ENCODE peak calls at places on chromosomes 1 and 21, in nine cellular contexts. T is H7; B is neural progenitor cell; I is CD8-positive, alpha-beta memory T cell; D is astrocyte of the cerebellum; A is mammary epithelial cell; G is left ventricle myocardium inferior; E is uterus; O is HFF-Myc. Q is an unnamed sample.

GRCh38 chr1:109787845-109788605 is 24.3 kb upstream of the EPS8L3 start:
- DNase-seq in T (peak), B (no peak), I (no peak), D (no peak), A (no peak), G (peak), E (peak), O (no peak), Q (no peak)

GRCh38 chr1:62230724-62231123 is 36.1 kb downstream of the L1TD1 start:
- DNase-seq in T (no peak), B (no peak), I (no peak), D (peak), A (peak), G (no peak), E (no peak), O (peak), Q (peak)

GRCh38 chr1:156547434-156547833 is 24.9 kb downstream of the IQGAP3 start:
- DNase-seq in T (no peak), B (no peak), I (no peak), D (no peak), A (no peak), G (no peak), E (no peak), O (no peak), Q (no peak)

GRCh38 chr1:53616927-53617326 is 122.0 kb downstream of the GLIS1 start:
- DNase-seq in T (peak), B (peak), I (no peak), D (no peak), A (no peak), G (no peak), E (no peak), O (no peak), Q (no peak)

GRCh38 chr1:184888505-184888904 is 85.8 kb downstream of the NIBAN1 start:
- DNase-seq in T (no peak), B (no peak), I (no peak), D (no peak), A (peak), G (no peak), E (no peak), O (no peak), Q (no peak)

GRCh38 chr1:101025283-101025679 is 303 bp downstream of the DPH5 start:
- DNase-seq in T (no peak), B (no peak), I (no peak), D (no peak), A (no peak), G (no peak), E (no peak), O (no peak), Q (no peak)

GRCh38 chr21:46626536-46627302 is 8.8 kb upstream of the PRMT2 start:
- DNase-seq in T (no peak), B (no peak), I (peak), D (no peak), A (no peak), G (no peak), E (no peak), O (no peak), Q (no peak)

GRCh38 chr1:228876187-228876586 is 140.9 kb downstream of the RHOU start:
- DNase-seq in T (no peak), B (no peak), I (no peak), D (no peak), A (no peak), G (no peak), E (no peak), O (no peak), Q (no peak)

GRCh38 chr21:43318841-43319781 is 107.8 kb downstream of the SIK1 start:
- DNase-seq in T (no peak), B (no peak), I (no peak), D (no peak), A (peak), G (no peak), E (no peak), O (no peak), Q (peak)

GRCh38 chr1:17531682-17532487 is 7.6 kb upstream of the ARHGEF10L start:
- DNase-seq in T (peak), B (peak), I (no peak), D (no peak), A (peak), G (peak), E (peak), O (no peak), Q (no peak)

GRCh38 chr1:248841702-248842395 is 3.8 kb downstream of the ZNF672 start:
- DNase-seq in T (no peak), B (peak), I (peak), D (no peak), A (peak), G (no peak), E (no peak), O (no peak), Q (no peak)

GRCh38 chr1:40563266-40563665 is 31.8 kb downstream of the ZNF684 start:
- DNase-seq in T (no peak), B (no peak), I (no peak), D (no peak), A (peak), G (no peak), E (no peak), O (no peak), Q (no peak)

GRCh38 chr1:180765156-180765555 is 133.3 kb downstream of the XPR1 start:
- DNase-seq in T (no peak), B (no peak), I (no peak), D (no peak), A (no peak), G (no peak), E (no peak), O (no peak), Q (no peak)

GRCh38 chr1:9701661-9702060 is 50.1 kb downstream of the PIK3CD start:
- DNase-seq in T (no peak), B (no peak), I (no peak), D (no peak), A (peak), G (no peak), E (no peak), O (no peak), Q (no peak)

GRCh38 chr1:36204347-36204909 is 19.8 kb upstream of the THRAP3 start:
- DNase-seq in T (no peak), B (no peak), I (no peak), D (no peak), A (no peak), G (peak), E (no peak), O (no peak), Q (no peak)

GRCh38 chr1:19688041-19688842 is 23.6 kb downstream of the HTR6 start:
- DNase-seq in T (no peak), B (no peak), I (peak), D (no peak), A (no peak), G (no peak), E (no peak), O (no peak), Q (no peak)

GRCh38 chr1:11862890-11863289 is 4.1 kb upstream of the NPPB start:
- DNase-seq in T (no peak), B (no peak), I (no peak), D (no peak), A (peak), G (no peak), E (no peak), O (no peak), Q (no peak)

GRCh38 chr1:207925210-207925609 is 14.3 kb upstream of the CD34 start:
- DNase-seq in T (peak), B (peak), I (no peak), D (peak), A (no peak), G (peak), E (no peak), O (no peak), Q (no peak)

GRCh38 chr1:87219141-87219540 is 109.5 kb upstream of the LMO4 start:
- DNase-seq in T (no peak), B (no peak), I (no peak), D (no peak), A (no peak), G (no peak), E (no peak), O (no peak), Q (no peak)

GRCh38 chr1:60924964-60925798 is 157.2 kb upstream of the NFIA start:
- DNase-seq in T (peak), B (no peak), I (no peak), D (no peak), A (no peak), G (no peak), E (no peak), O (no peak), Q (no peak)

GRCh38 chr1:60904079-60904852 is 178.1 kb upstream of the NFIA start:
- DNase-seq in T (no peak), B (no peak), I (no peak), D (no peak), A (peak), G (peak), E (no peak), O (no peak), Q (peak)

GRCh38 chr21:29163381-29164115 is 33.1 kb downstream of the MAP3K7CL start:
- DNase-seq in T (no peak), B (no peak), I (no peak), D (no peak), A (no peak), G (peak), E (no peak), O (no peak), Q (no peak)

GRCh38 chr1:146032613-146033219 is 11.2 kb upstream of the HJV start:
- DNase-seq in T (no peak), B (peak), I (no peak), D (no peak), A (peak), G (no peak), E (no peak), O (no peak), Q (no peak)

GRCh38 chr1:151058682-151059341 is 610 bp downstream of the CDC42SE1 start:
- DNase-seq in T (peak), B (peak), I (peak), D (no peak), A (peak), G (no peak), E (no peak), O (no peak), Q (no peak)

GRCh38 chr1:81949421-81949820 is 148.7 kb downstream of the ADGRL2 start:
- DNase-seq in T (no peak), B (peak), I (no peak), D (no peak), A (peak), G (no peak), E (no peak), O (no peak), Q (no peak)

GRCh38 chr21:41168391-41169257 is 664 bp downstream of the BACE2 start:
- DNase-seq in T (peak), B (peak), I (peak), D (peak), A (peak), G (peak), E (peak), O (no peak), Q (no peak)

GRCh38 chr1:55402676-55403464 is 187.7 kb upstream of the USP24 start:
- DNase-seq in T (no peak), B (no peak), I (no peak), D (peak), A (no peak), G (no peak), E (no peak), O (no peak), Q (no peak)

GRCh38 chr1:235613617-235614016 is 36.0 kb downstream of the GNG4 start:
- DNase-seq in T (no peak), B (no peak), I (no peak), D (no peak), A (peak), G (no peak), E (no peak), O (no peak), Q (no peak)

GRCh38 chr21:45892156-45892919 is 89.2 kb upstream of the COL6A1 start:
- DNase-seq in T (no peak), B (no peak), I (peak), D (no peak), A (no peak), G (peak), E (no peak), O (no peak), Q (no peak)

GRCh38 chr1:98939471-98939870 is 65.2 kb downstream of the PLPPR5 start:
- DNase-seq in T (no peak), B (no peak), I (no peak), D (no peak), A (no peak), G (no peak), E (no peak), O (no peak), Q (no peak)

GRCh38 chr1:152111515-152111968 is 3.7 kb downstream of the TCHH start:
- DNase-seq in T (peak), B (peak), I (no peak), D (no peak), A (peak), G (no peak), E (no peak), O (no peak), Q (peak)

GRCh38 chr1:91851130-91852010 is 34.6 kb downstream of the TGFBR3 start:
- DNase-seq in T (no peak), B (no peak), I (no peak), D (peak), A (no peak), G (peak), E (peak), O (peak), Q (peak)

GRCh38 chr1:235714205-235714897 is 64.8 kb upstream of the GNG4 start:
- DNase-seq in T (no peak), B (no peak), I (no peak), D (no peak), A (no peak), G (no peak), E (no peak), O (no peak), Q (no peak)

GRCh38 chr1:247064309-247064708 is 14.3 kb downstream of the ZNF670 start:
- DNase-seq in T (no peak), B (no peak), I (no peak), D (no peak), A (no peak), G (no peak), E (no peak), O (no peak), Q (no peak)

GRCh38 chr1:212565571-212566305 is 42.8 kb upstream of the ATF3 start:
- DNase-seq in T (no peak), B (no peak), I (no peak), D (no peak), A (no peak), G (no peak), E (no peak), O (no peak), Q (no peak)

GRCh38 chr1:181083842-181084605 is 4.5 kb upstream of the IER5 start:
- DNase-seq in T (peak), B (peak), I (peak), D (no peak), A (no peak), G (no peak), E (peak), O (no peak), Q (no peak)

GRCh38 chr1:168081373-168082007 is 55.2 kb downstream of the GPR161 start:
- DNase-seq in T (no peak), B (no peak), I (no peak), D (no peak), A (peak), G (no peak), E (no peak), O (no peak), Q (peak)

GRCh38 chr1:67953301-67953700 is 97.1 kb downstream of the DIRAS3 start:
- DNase-seq in T (no peak), B (no peak), I (no peak), D (no peak), A (no peak), G (no peak), E (no peak), O (no peak), Q (no peak)

GRCh38 chr1:67955591-67955990 is 94.8 kb downstream of the DIRAS3 start:
- DNase-seq in T (no peak), B (no peak), I (no peak), D (no peak), A (no peak), G (no peak), E (no peak), O (no peak), Q (no peak)

GRCh38 chr1:67958472-67958871 is 92.0 kb downstream of the DIRAS3 start:
- DNase-seq in T (no peak), B (no peak), I (no peak), D (no peak), A (no peak), G (no peak), E (no peak), O (no peak), Q (no peak)

GRCh38 chr1:67956096-67956495 is 94.3 kb downstream of the DIRAS3 start:
- DNase-seq in T (no peak), B (no peak), I (no peak), D (no peak), A (no peak), G (no peak), E (no peak), O (no peak), Q (no peak)

DNA sequence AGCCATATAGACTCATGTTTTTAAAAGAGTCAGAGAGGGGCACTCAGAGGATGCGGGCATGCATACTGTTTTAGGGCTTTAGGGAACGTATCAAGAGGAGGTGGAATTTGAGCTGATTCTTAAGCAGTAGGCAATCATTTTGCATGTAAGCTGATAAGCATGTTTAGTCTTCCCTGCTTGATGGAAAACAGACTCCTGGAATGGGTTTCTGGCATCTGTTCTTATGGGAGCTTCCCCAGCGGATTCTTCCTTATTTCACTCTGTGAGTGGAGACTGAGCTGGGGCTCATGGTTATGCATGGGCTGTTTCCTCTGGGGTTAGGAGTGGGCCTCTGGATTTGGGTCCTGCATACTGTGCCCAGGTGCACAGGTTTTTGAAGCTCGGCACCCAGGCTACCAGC is 93.4 kb downstream of the DIRAS3 start:
- DNase-seq in T (no peak), B (no peak), I (no peak), D (no peak), A (no peak), G (no peak), E (peak), O (no peak), Q (no peak)
- H3K4me3 ChIP-seq in T (no peak), B (no peak), I (no peak), D (no peak), A (no peak), G (no peak), E (no peak), O (no peak), Q (no peak)

DNA sequence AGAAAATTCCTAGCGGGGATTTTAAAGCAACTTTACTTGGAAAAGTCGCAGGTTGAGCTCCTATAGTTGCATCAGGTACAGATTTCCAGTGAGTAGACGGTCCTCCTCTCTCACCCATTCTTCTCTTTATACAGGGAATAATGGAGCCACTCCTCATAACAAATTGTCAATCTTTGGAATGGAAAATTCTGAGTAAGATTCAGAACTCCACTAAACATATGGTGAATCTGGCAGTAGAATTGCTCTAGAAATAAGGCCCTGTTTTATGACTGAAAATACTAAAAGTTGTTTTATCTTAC is 1.5 kb downstream of the NTNG1 start:
- DNase-seq in T (peak), B (no peak), I (no peak), D (no peak), A (no peak), G (no peak), E (no peak), O (no peak), Q (no peak)
- H3K4me3 ChIP-seq in T (no peak), B (no peak), I (no peak), D (peak), A (no peak), G (no peak), E (no peak), O (no peak), Q (peak)

GRCh38 chr21:36103434-36103833 is 31.4 kb upstream of the CBR3 start:
- DNase-seq in T (no peak), B (no peak), I (no peak), D (no peak), A (no peak), G (no peak), E (no peak), O (no peak), Q (no peak)

GRCh38 chr21:36100971-36101641 is 31.3 kb downstream of the CBR1 start:
- DNase-seq in T (no peak), B (no peak), I (no peak), D (no peak), A (no peak), G (no peak), E (no peak), O (no peak), Q (no peak)

GRCh38 chr21:36109868-36110267 is 25.0 kb upstream of the CBR3 start:
- DNase-seq in T (no peak), B (no peak), I (no peak), D (no peak), A (no peak), G (no peak), E (no peak), O (no peak), Q (no peak)

GRCh38 chr21:36105327-36105842 is 29.5 kb upstream of the CBR3 start:
- DNase-seq in T (no peak), B (no peak), I (no peak), D (no peak), A (no peak), G (no peak), E (no peak), O (no peak), Q (no peak)

GRCh38 chr21:36104306-36105300 is 30.3 kb upstream of the CBR3 start:
- DNase-seq in T (peak), B (peak), I (peak), D (peak), A (peak), G (peak), E (peak), O (no peak), Q (no peak)
- H3K4me3 ChIP-seq in T (peak), B (no peak), I (no peak), D (peak), A (no peak), G (peak), E (no peak), O (no peak), Q (peak)

GRCh38 chr1:231220801-231221200 is 20.2 kb upstream of the GNPAT start:
- DNase-seq in T (no peak), B (no peak), I (no peak), D (no peak), A (no peak), G (no peak), E (no peak), O (no peak), Q (no peak)

GRCh38 chr1:231216515-231216914 is 24.5 kb upstream of the GNPAT start:
- DNase-seq in T (peak), B (no peak), I (no peak), D (no peak), A (peak), G (no peak), E (no peak), O (no peak), Q (no peak)

GRCh38 chr1:231217056-231217455 is 24.0 kb upstream of the GNPAT start:
- DNase-seq in T (peak), B (no peak), I (no peak), D (no peak), A (no peak), G (no peak), E (no peak), O (no peak), Q (no peak)

GRCh38 chr1:231218078-231218477 is 22.9 kb upstream of the GNPAT start:
- DNase-seq in T (no peak), B (no peak), I (no peak), D (no peak), A (no peak), G (no peak), E (no peak), O (no peak), Q (no peak)

DNA sequence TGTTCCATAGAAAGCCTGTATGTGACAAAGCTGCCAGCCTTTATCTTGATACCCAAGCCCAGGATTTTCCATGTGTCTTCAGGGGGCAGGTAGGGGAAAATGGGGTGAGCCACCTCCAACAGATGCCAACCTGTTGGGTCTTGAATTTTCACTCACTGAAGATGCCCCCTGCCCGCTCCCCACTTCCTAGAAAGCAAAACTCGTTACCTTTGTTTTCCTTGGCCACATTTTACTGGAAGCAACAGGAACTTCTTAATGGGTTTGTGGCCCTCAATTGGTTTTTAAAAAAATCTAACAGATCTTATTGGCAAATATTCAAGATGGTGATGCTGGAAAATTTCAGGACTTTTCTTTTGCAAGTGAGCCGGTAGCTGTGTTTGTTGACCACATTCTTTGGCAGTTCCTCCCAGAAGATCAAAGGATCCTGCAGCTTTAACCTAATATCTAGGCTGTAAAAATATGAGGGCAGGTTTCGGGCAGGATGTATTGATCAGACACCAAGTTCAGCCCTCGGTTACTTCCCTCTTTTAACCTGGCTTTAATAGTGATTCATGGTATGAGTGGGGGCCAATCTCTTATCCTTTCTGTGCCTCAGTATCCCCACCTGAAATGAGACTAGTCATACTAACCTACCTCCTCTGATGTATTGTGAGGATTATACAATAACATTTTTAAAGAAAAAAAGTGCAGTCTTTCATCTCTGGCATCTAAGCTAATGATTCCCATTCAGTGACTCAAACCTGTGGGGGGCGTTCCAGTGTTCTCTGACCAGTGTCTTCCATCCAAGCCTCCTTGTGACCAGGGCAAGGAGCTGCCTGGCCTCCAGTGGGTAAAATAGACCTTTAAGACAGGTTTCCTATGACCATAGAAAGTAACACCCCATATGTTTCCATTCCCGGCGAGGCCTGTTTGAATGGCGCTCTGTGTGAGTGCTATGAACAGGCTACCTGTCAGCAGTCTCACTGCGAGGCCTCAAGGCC is 21.3 kb upstream of the GNPAT start:
- DNase-seq in T (no peak), B (no peak), I (no peak), D (no peak), A (no peak), G (no peak), E (no peak), O (no peak), Q (no peak)
- H3K4me3 ChIP-seq in T (no peak), B (no peak), I (no peak), D (no peak), A (no peak), G (no peak), E (no peak), O (no peak), Q (no peak)